ENCODE peak calls at places on chromosomes 7 and 10, in seven cellular contexts. B is SK-N-SH, Y is H1, N is HepG2, O is K562, Q is HCT116, K is GM12878. A is an unnamed sample. For H3K4me1, the result is how much of the 10 kb centered on the place peaks cover.

GRCh38 chr10:26483554-26483953 is 45.4 kb downstream of the APBB1IP start:
- DNase-seq in B (no peak), Y (no peak), N (peak), O (no peak), Q (no peak), K (no peak), A (no peak)

GRCh38 chr7:158001621-158002320 is 585.9 kb downstream of the PTPRN2 start:
- DNase-seq in B (peak), Y (no peak), N (no peak), O (no peak), Q (no peak), K (no peak), A (no peak)

GRCh38 chr10:71395621-71396020 is 1.1 kb upstream of the CDH23 start:
- DNase-seq in B (peak), Y (peak), N (no peak), O (no peak), Q (no peak), K (no peak), A (no peak)

GRCh38 chr7:125645770-125646169 is 716.1 kb upstream of the POT1 start:
- DNase-seq in B (no peak), Y (no peak), N (no peak), O (no peak), Q (no peak), K (no peak), A (no peak)

GRCh38 chr7:1466524-1467271 is 7.4 kb upstream of the MICALL2 start:
- DNase-seq in B (peak), Y (peak), N (peak), O (peak), Q (no peak), K (no peak), A (no peak)

GRCh38 chr10:44426247-44427034 is 41.5 kb upstream of the CXCL12 start:
- DNase-seq in B (no peak), Y (no peak), N (no peak), O (no peak), Q (no peak), K (no peak), A (no peak)

GRCh38 chr7:47594406-47594805 is 12.5 kb upstream of the TNS3 start:
- DNase-seq in B (no peak), Y (no peak), N (no peak), O (peak), Q (no peak), K (no peak), A (no peak)

GRCh38 chr7:130971297-130971696 is 237.3 kb upstream of the KLF14 start:
- DNase-seq in B (no peak), Y (no peak), N (no peak), O (no peak), Q (no peak), K (no peak), A (no peak)

GRCh38 chr7:41241641-41242040 is 461.2 kb downstream of the INHBA start:
- DNase-seq in B (no peak), Y (no peak), N (no peak), O (no peak), Q (no peak), K (no peak), A (no peak)

GRCh38 chr10:77041636-77042258 is 595.9 kb downstream of the KCNMA1 start:
- DNase-seq in B (peak), Y (peak), N (no peak), O (no peak), Q (no peak), K (no peak), A (no peak)

GRCh38 chr10:33335550-33335799 is 1.0 kb upstream of the NRP1 start:
- DNase-seq in B (no peak), Y (no peak), N (no peak), O (no peak), Q (no peak), K (no peak), A (no peak)

GRCh38 chr10:25017247-25017590 is 807 bp downstream of the THNSL1 start:
- DNase-seq in B (peak), Y (no peak), N (no peak), O (peak), Q (no peak), K (peak), A (no peak)

GRCh38 chr7:51666751-51667150 is 350.1 kb upstream of the COBL start:
- DNase-seq in B (peak), Y (no peak), N (no peak), O (no peak), Q (no peak), K (no peak), A (no peak)

GRCh38 chr10:71840177-71840711 is 10.8 kb downstream of the PSAP start:
- DNase-seq in B (peak), Y (peak), N (no peak), O (peak), Q (no peak), K (no peak), A (no peak)

GRCh38 chr10:123807444-123808035 is 84.1 kb downstream of the CPXM2 start:
- DNase-seq in B (no peak), Y (no peak), N (no peak), O (no peak), Q (no peak), K (no peak), A (no peak)

GRCh38 chr10:104406715-104407517 is 53.3 kb downstream of the CFAP58 start:
- DNase-seq in B (peak), Y (no peak), N (peak), O (no peak), Q (peak), K (no peak), A (peak)

GRCh38 chr10:121043124-121043849 is 192.1 kb downstream of the WDR11 start:
- DNase-seq in B (no peak), Y (no peak), N (peak), O (no peak), Q (no peak), K (no peak), A (no peak)

GRCh38 chr7:96285579-96285978 is 36.3 kb downstream of the SLC25A13 start:
- DNase-seq in B (no peak), Y (no peak), N (no peak), O (no peak), Q (no peak), K (no peak), A (no peak)

GRCh38 chr7:21261627-21262564 is 166.0 kb upstream of the SP4 start:
- DNase-seq in B (peak), Y (peak), N (peak), O (peak), Q (peak), K (peak), A (no peak)

GRCh38 chr10:102770792-102771191 is 27.0 kb downstream of the WBP1L start:
- DNase-seq in B (no peak), Y (no peak), N (peak), O (no peak), Q (no peak), K (no peak), A (no peak)

GRCh38 chr7:127066974-127067373 is 185.8 kb downstream of the GRM8 start:
- DNase-seq in B (no peak), Y (no peak), N (peak), O (no peak), Q (no peak), K (no peak), A (no peak)

GRCh38 chr10:132547421-132547861 is 9.9 kb downstream of the INPP5A start:
- DNase-seq in B (no peak), Y (no peak), N (no peak), O (no peak), Q (no peak), K (no peak), A (no peak)

GRCh38 chr7:44111759-44112158 is 7.6 kb downstream of the AEBP1 start:
- DNase-seq in B (peak), Y (no peak), N (no peak), O (no peak), Q (no peak), K (no peak), A (no peak)

GRCh38 chr7:119713606-119714005 is 559.4 kb upstream of the KCND2 start:
- DNase-seq in B (no peak), Y (no peak), N (no peak), O (no peak), Q (no peak), K (no peak), A (no peak)
- TF ChIP-seq POLR2AphosphoS5 in B (no peak), Y (no peak), N (no peak), O (no peak), Q (no peak), K (no peak), A (no peak)

GRCh38 chr7:37943905-37944736 is 23.7 kb downstream of the EPDR1 start:
- DNase-seq in B (no peak), Y (no peak), N (peak), O (no peak), Q (no peak), K (peak), A (no peak)

GRCh38 chr7:37947138-37947839 is 26.8 kb downstream of the EPDR1 start:
- DNase-seq in B (no peak), Y (no peak), N (no peak), O (no peak), Q (no peak), K (no peak), A (no peak)

GRCh38 chr7:37944737-37945054 is 24.3 kb downstream of the EPDR1 start:
- DNase-seq in B (no peak), Y (no peak), N (no peak), O (no peak), Q (no peak), K (no peak), A (no peak)

GRCh38 chr7:37945336-37945735 is 24.9 kb downstream of the EPDR1 start:
- DNase-seq in B (no peak), Y (no peak), N (peak), O (no peak), Q (no peak), K (no peak), A (no peak)

DNA sequence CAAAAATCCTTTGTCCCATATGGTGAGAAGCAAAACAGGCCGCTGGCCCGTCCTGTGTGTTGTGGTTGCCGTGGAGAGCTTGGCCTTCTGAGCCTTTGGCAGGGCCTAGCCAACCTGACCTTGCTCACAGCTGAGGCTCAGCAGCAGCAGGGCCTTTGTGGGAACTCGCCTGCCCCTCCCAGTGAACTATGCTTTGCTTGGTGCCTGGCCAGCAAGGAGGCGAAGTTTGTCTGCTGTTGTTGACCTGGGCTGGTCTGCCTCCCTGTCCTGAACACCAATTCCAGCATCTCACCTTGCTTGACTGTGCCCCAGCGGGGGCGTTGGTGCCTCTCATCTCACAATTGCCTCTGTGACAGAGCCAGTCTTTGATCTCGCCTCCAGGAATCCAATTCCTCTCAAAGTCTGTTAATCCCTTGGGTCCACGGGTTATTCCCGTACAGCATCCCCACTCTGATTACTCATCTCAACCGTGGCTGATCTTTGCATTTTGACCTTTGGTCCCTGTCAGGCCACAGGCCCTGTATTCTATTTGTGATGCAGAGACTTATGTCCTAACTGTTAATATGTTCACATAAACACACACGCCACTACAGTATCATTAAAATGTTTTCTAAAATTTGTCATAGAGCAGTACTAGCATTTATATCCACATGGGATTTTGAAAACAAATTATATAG is 22.6 kb downstream of the EPDR1 start:
- DNase-seq in B (peak), Y (peak), N (peak), O (no peak), Q (no peak), K (peak), A (peak)
- H3K4me1 ChIP-seq in B (under half), Y (under half), N (half or more), O (under half), Q (under half), K (under half), A (under half)

GRCh38 chr7:81525901-81526300 is 243.9 kb downstream of the HGF start:
- DNase-seq in B (no peak), Y (no peak), N (no peak), O (no peak), Q (no peak), K (no peak), A (no peak)
- TF ChIP-seq SIN3A in B (no peak), Y (no peak), N (no peak), O (no peak), Q (no peak), K (no peak), A (no peak)

GRCh38 chr7:16397497-16398210 is 23.7 kb downstream of the CRPPA start:
- DNase-seq in B (no peak), Y (no peak), N (no peak), O (no peak), Q (no peak), K (no peak), A (no peak)
- TF ChIP-seq POLR2AphosphoS5 in B (no peak), Y (no peak), N (no peak), O (no peak), Q (no peak), K (no peak), A (no peak)

GRCh38 chr10:79155301-79156081 is 86.7 kb downstream of the ZMIZ1 start:
- DNase-seq in B (no peak), Y (no peak), N (no peak), O (no peak), Q (no peak), K (no peak), A (no peak)

GRCh38 chr10:79152423-79152817 is 83.7 kb downstream of the ZMIZ1 start:
- DNase-seq in B (no peak), Y (no peak), N (no peak), O (peak), Q (no peak), K (no peak), A (no peak)

GRCh38 chr10:79156334-79157274 is 87.8 kb downstream of the ZMIZ1 start:
- DNase-seq in B (no peak), Y (no peak), N (no peak), O (no peak), Q (no peak), K (no peak), A (no peak)

GRCh38 chr10:79150444-79150754 is 81.6 kb downstream of the ZMIZ1 start:
- DNase-seq in B (no peak), Y (no peak), N (no peak), O (no peak), Q (no peak), K (no peak), A (no peak)

GRCh38 chr10:79153753-79154152 is 85.0 kb downstream of the ZMIZ1 start:
- DNase-seq in B (no peak), Y (no peak), N (no peak), O (no peak), Q (no peak), K (no peak), A (no peak)
- H3K4me1 ChIP-seq in B (half or more), Y (under half), N (half or more), O (half or more), Q (half or more), K (under half), A (half or more)